ENCODE peak calls at places on chromosomes 7 and 10, in ten cellular contexts. One of them, this sample, is unnamed.

GRCh38 chr10:25522946-25523608 is 348.3 kb downstream of the GPR158 start:
- DNase-seq in ecto neural progenitor cell: peak
- DNase-seq in T-helper 1 cell: no peak
- DNase-seq in kidney: no peak
- DNase-seq in NCI-H510A: no peak
- DNase-seq in retina: no peak
- DNase-seq in stimulated activated CD4-positive, alpha-beta T cell treated with anti-CD3 and anti-CD28 coated beads, Interleukin-12 subunit alpha, Interleukin-12 subunit beta, amount 100 ng/mL, for 4 hours: no peak
- DNase-seq in COR-L47: no peak
- DNase-seq in GM23248: no peak
- DNase-seq in brain microvascular endothelial cell: no peak
- DNase-seq in this sample: no peak

GRCh38 chr7:114508096-114508495 is 93.5 kb downstream of the FOXP2 start:
- DNase-seq in ecto neural progenitor cell: no peak
- DNase-seq in T-helper 1 cell: no peak
- DNase-seq in kidney: no peak
- DNase-seq in NCI-H510A: no peak
- DNase-seq in retina: no peak
- DNase-seq in stimulated activated CD4-positive, alpha-beta T cell treated with anti-CD3 and anti-CD28 coated beads, Interleukin-12 subunit alpha, Interleukin-12 subunit beta, amount 100 ng/mL, for 4 hours: no peak
- DNase-seq in COR-L47: no peak
- DNase-seq in GM23248: peak
- DNase-seq in brain microvascular endothelial cell: peak
- DNase-seq in this sample: no peak

GRCh38 chr7:77698042-77698625 is 1.9 kb downstream of the RSBN1L start:
- DNase-seq in ecto neural progenitor cell: no peak
- DNase-seq in T-helper 1 cell: no peak
- DNase-seq in kidney: no peak
- DNase-seq in NCI-H510A: no peak
- DNase-seq in retina: no peak
- DNase-seq in stimulated activated CD4-positive, alpha-beta T cell treated with anti-CD3 and anti-CD28 coated beads, Interleukin-12 subunit alpha, Interleukin-12 subunit beta, amount 100 ng/mL, for 4 hours: no peak
- DNase-seq in COR-L47: no peak
- DNase-seq in GM23248: peak
- DNase-seq in brain microvascular endothelial cell: no peak
- DNase-seq in this sample: no peak

GRCh38 chr7:31151849-31152248 is 99.7 kb downstream of the ADCYAP1R1 start:
- DNase-seq in ecto neural progenitor cell: no peak
- DNase-seq in T-helper 1 cell: no peak
- DNase-seq in kidney: no peak
- DNase-seq in NCI-H510A: no peak
- DNase-seq in retina: no peak
- DNase-seq in stimulated activated CD4-positive, alpha-beta T cell treated with anti-CD3 and anti-CD28 coated beads, Interleukin-12 subunit alpha, Interleukin-12 subunit beta, amount 100 ng/mL, for 4 hours: no peak
- DNase-seq in COR-L47: no peak
- DNase-seq in GM23248: no peak
- DNase-seq in brain microvascular endothelial cell: no peak
- DNase-seq in this sample: no peak

GRCh38 chr10:70958396-70958795 is 70.0 kb upstream of the PCBD1 start:
- DNase-seq in ecto neural progenitor cell: no peak
- DNase-seq in T-helper 1 cell: no peak
- DNase-seq in kidney: peak
- DNase-seq in NCI-H510A: no peak
- DNase-seq in retina: no peak
- DNase-seq in stimulated activated CD4-positive, alpha-beta T cell treated with anti-CD3 and anti-CD28 coated beads, Interleukin-12 subunit alpha, Interleukin-12 subunit beta, amount 100 ng/mL, for 4 hours: no peak
- DNase-seq in COR-L47: no peak
- DNase-seq in GM23248: peak
- DNase-seq in brain microvascular endothelial cell: peak
- DNase-seq in this sample: no peak

GRCh38 chr7:135486258-135486657 is 23.6 kb downstream of the CNOT4 start:
- DNase-seq in ecto neural progenitor cell: no peak
- DNase-seq in T-helper 1 cell: no peak
- DNase-seq in kidney: no peak
- DNase-seq in NCI-H510A: no peak
- DNase-seq in retina: no peak
- DNase-seq in stimulated activated CD4-positive, alpha-beta T cell treated with anti-CD3 and anti-CD28 coated beads, Interleukin-12 subunit alpha, Interleukin-12 subunit beta, amount 100 ng/mL, for 4 hours: no peak
- DNase-seq in COR-L47: no peak
- DNase-seq in GM23248: peak
- DNase-seq in brain microvascular endothelial cell: no peak
- DNase-seq in this sample: no peak

GRCh38 chr10:16809074-16809718 is 8.0 kb downstream of the RSU1 start:
- DNase-seq in ecto neural progenitor cell: peak
- DNase-seq in T-helper 1 cell: peak
- DNase-seq in kidney: no peak
- DNase-seq in NCI-H510A: no peak
- DNase-seq in retina: peak
- DNase-seq in stimulated activated CD4-positive, alpha-beta T cell treated with anti-CD3 and anti-CD28 coated beads, Interleukin-12 subunit alpha, Interleukin-12 subunit beta, amount 100 ng/mL, for 4 hours: peak
- DNase-seq in COR-L47: peak
- DNase-seq in GM23248: peak
- DNase-seq in brain microvascular endothelial cell: peak
- DNase-seq in this sample: peak

GRCh38 chr7:101216860-101217387 is 457 bp downstream of the PLOD3 start:
- DNase-seq in ecto neural progenitor cell: no peak
- DNase-seq in T-helper 1 cell: no peak
- DNase-seq in kidney: no peak
- DNase-seq in NCI-H510A: no peak
- DNase-seq in retina: peak
- DNase-seq in stimulated activated CD4-positive, alpha-beta T cell treated with anti-CD3 and anti-CD28 coated beads, Interleukin-12 subunit alpha, Interleukin-12 subunit beta, amount 100 ng/mL, for 4 hours: no peak
- DNase-seq in COR-L47: no peak
- DNase-seq in GM23248: no peak
- DNase-seq in brain microvascular endothelial cell: no peak
- DNase-seq in this sample: no peak

GRCh38 chr7:88169717-88170320 is 50.0 kb downstream of the SRI start:
- DNase-seq in ecto neural progenitor cell: no peak
- DNase-seq in T-helper 1 cell: no peak
- DNase-seq in kidney: no peak
- DNase-seq in NCI-H510A: no peak
- DNase-seq in retina: peak
- DNase-seq in stimulated activated CD4-positive, alpha-beta T cell treated with anti-CD3 and anti-CD28 coated beads, Interleukin-12 subunit alpha, Interleukin-12 subunit beta, amount 100 ng/mL, for 4 hours: no peak
- DNase-seq in COR-L47: peak
- DNase-seq in GM23248: peak
- DNase-seq in brain microvascular endothelial cell: no peak
- DNase-seq in this sample: no peak

GRCh38 chr10:86944031-86944419 is 13.4 kb downstream of the MMRN2 start:
- DNase-seq in ecto neural progenitor cell: no peak
- DNase-seq in T-helper 1 cell: no peak
- DNase-seq in kidney: no peak
- DNase-seq in NCI-H510A: no peak
- DNase-seq in retina: no peak
- DNase-seq in stimulated activated CD4-positive, alpha-beta T cell treated with anti-CD3 and anti-CD28 coated beads, Interleukin-12 subunit alpha, Interleukin-12 subunit beta, amount 100 ng/mL, for 4 hours: no peak
- DNase-seq in COR-L47: no peak
- DNase-seq in GM23248: no peak
- DNase-seq in brain microvascular endothelial cell: no peak
- DNase-seq in this sample: no peak

GRCh38 chr7:158976468-158976848 is 120.1 kb downstream of the DYNC2I1 start:
- DNase-seq in ecto neural progenitor cell: no peak
- DNase-seq in T-helper 1 cell: no peak
- DNase-seq in kidney: peak
- DNase-seq in NCI-H510A: no peak
- DNase-seq in retina: no peak
- DNase-seq in stimulated activated CD4-positive, alpha-beta T cell treated with anti-CD3 and anti-CD28 coated beads, Interleukin-12 subunit alpha, Interleukin-12 subunit beta, amount 100 ng/mL, for 4 hours: no peak
- DNase-seq in COR-L47: no peak
- DNase-seq in GM23248: peak
- DNase-seq in brain microvascular endothelial cell: no peak
- DNase-seq in this sample: no peak

GRCh38 chr10:61642692-61643091 is 20.0 kb upstream of the CABCOCO1 start:
- DNase-seq in ecto neural progenitor cell: no peak
- DNase-seq in T-helper 1 cell: peak
- DNase-seq in kidney: no peak
- DNase-seq in NCI-H510A: no peak
- DNase-seq in retina: no peak
- DNase-seq in stimulated activated CD4-positive, alpha-beta T cell treated with anti-CD3 and anti-CD28 coated beads, Interleukin-12 subunit alpha, Interleukin-12 subunit beta, amount 100 ng/mL, for 4 hours: no peak
- DNase-seq in COR-L47: no peak
- DNase-seq in GM23248: peak
- DNase-seq in brain microvascular endothelial cell: no peak
- DNase-seq in this sample: no peak

GRCh38 chr10:93376372-93377296 is 105.5 kb downstream of the MYOF start:
- DNase-seq in ecto neural progenitor cell: peak
- DNase-seq in T-helper 1 cell: peak
- DNase-seq in kidney: peak
- DNase-seq in NCI-H510A: peak
- DNase-seq in retina: peak
- DNase-seq in stimulated activated CD4-positive, alpha-beta T cell treated with anti-CD3 and anti-CD28 coated beads, Interleukin-12 subunit alpha, Interleukin-12 subunit beta, amount 100 ng/mL, for 4 hours: no peak
- DNase-seq in COR-L47: peak
- DNase-seq in GM23248: peak
- DNase-seq in brain microvascular endothelial cell: peak
- DNase-seq in this sample: no peak

GRCh38 chr10:114356786-114357588 is 47.3 kb downstream of the AFAP1L2 start:
- DNase-seq in ecto neural progenitor cell: no peak
- DNase-seq in T-helper 1 cell: no peak
- DNase-seq in kidney: no peak
- DNase-seq in NCI-H510A: no peak
- DNase-seq in retina: no peak
- DNase-seq in stimulated activated CD4-positive, alpha-beta T cell treated with anti-CD3 and anti-CD28 coated beads, Interleukin-12 subunit alpha, Interleukin-12 subunit beta, amount 100 ng/mL, for 4 hours: no peak
- DNase-seq in COR-L47: no peak
- DNase-seq in GM23248: peak
- DNase-seq in brain microvascular endothelial cell: peak
- DNase-seq in this sample: no peak

GRCh38 chr7:158257516-158258410 is 329.9 kb downstream of the PTPRN2 start:
- DNase-seq in ecto neural progenitor cell: no peak
- DNase-seq in T-helper 1 cell: no peak
- DNase-seq in kidney: peak
- DNase-seq in NCI-H510A: no peak
- DNase-seq in retina: no peak
- DNase-seq in stimulated activated CD4-positive, alpha-beta T cell treated with anti-CD3 and anti-CD28 coated beads, Interleukin-12 subunit alpha, Interleukin-12 subunit beta, amount 100 ng/mL, for 4 hours: no peak
- DNase-seq in COR-L47: no peak
- DNase-seq in GM23248: no peak
- DNase-seq in brain microvascular endothelial cell: no peak
- DNase-seq in this sample: no peak

GRCh38 chr7:36570508-36571219 is 153.6 kb downstream of the AOAH start:
- DNase-seq in ecto neural progenitor cell: no peak
- DNase-seq in T-helper 1 cell: peak
- DNase-seq in kidney: no peak
- DNase-seq in NCI-H510A: no peak
- DNase-seq in retina: no peak
- DNase-seq in stimulated activated CD4-positive, alpha-beta T cell treated with anti-CD3 and anti-CD28 coated beads, Interleukin-12 subunit alpha, Interleukin-12 subunit beta, amount 100 ng/mL, for 4 hours: no peak
- DNase-seq in COR-L47: no peak
- DNase-seq in GM23248: no peak
- DNase-seq in brain microvascular endothelial cell: no peak
- DNase-seq in this sample: no peak

GRCh38 chr10:126065751-126066150 is 169.4 kb downstream of the FANK1 start:
- DNase-seq in ecto neural progenitor cell: no peak
- DNase-seq in T-helper 1 cell: no peak
- DNase-seq in kidney: no peak
- DNase-seq in NCI-H510A: no peak
- DNase-seq in retina: no peak
- DNase-seq in stimulated activated CD4-positive, alpha-beta T cell treated with anti-CD3 and anti-CD28 coated beads, Interleukin-12 subunit alpha, Interleukin-12 subunit beta, amount 100 ng/mL, for 4 hours: no peak
- DNase-seq in COR-L47: no peak
- DNase-seq in GM23248: no peak
- DNase-seq in brain microvascular endothelial cell: no peak
- DNase-seq in this sample: no peak

GRCh38 chr10:46198516-46198915 is 88.3 kb upstream of the ANTXRL start:
- DNase-seq in ecto neural progenitor cell: no peak
- DNase-seq in T-helper 1 cell: no peak
- DNase-seq in kidney: no peak
- DNase-seq in NCI-H510A: no peak
- DNase-seq in retina: no peak
- DNase-seq in stimulated activated CD4-positive, alpha-beta T cell treated with anti-CD3 and anti-CD28 coated beads, Interleukin-12 subunit alpha, Interleukin-12 subunit beta, amount 100 ng/mL, for 4 hours: no peak
- DNase-seq in COR-L47: no peak
- DNase-seq in GM23248: peak
- DNase-seq in brain microvascular endothelial cell: peak
- DNase-seq in this sample: no peak

GRCh38 chr7:77157446-77157845 is 35.0 kb downstream of the CCDC146 start:
- DNase-seq in ecto neural progenitor cell: no peak
- DNase-seq in T-helper 1 cell: peak
- DNase-seq in kidney: no peak
- DNase-seq in NCI-H510A: no peak
- DNase-seq in retina: no peak
- DNase-seq in stimulated activated CD4-positive, alpha-beta T cell treated with anti-CD3 and anti-CD28 coated beads, Interleukin-12 subunit alpha, Interleukin-12 subunit beta, amount 100 ng/mL, for 4 hours: no peak
- DNase-seq in COR-L47: no peak
- DNase-seq in GM23248: peak
- DNase-seq in brain microvascular endothelial cell: no peak
- DNase-seq in this sample: no peak

GRCh38 chr7:48112431-48113165 is 23.5 kb downstream of the UPP1 start:
- DNase-seq in ecto neural progenitor cell: no peak
- DNase-seq in T-helper 1 cell: no peak
- DNase-seq in kidney: no peak
- DNase-seq in NCI-H510A: no peak
- DNase-seq in retina: no peak
- DNase-seq in stimulated activated CD4-positive, alpha-beta T cell treated with anti-CD3 and anti-CD28 coated beads, Interleukin-12 subunit alpha, Interleukin-12 subunit beta, amount 100 ng/mL, for 4 hours: no peak
- DNase-seq in COR-L47: no peak
- DNase-seq in GM23248: peak
- DNase-seq in brain microvascular endothelial cell: no peak
- DNase-seq in this sample: no peak

GRCh38 chr10:48242160-48242904 is 32.2 kb downstream of the FRMPD2 start:
- DNase-seq in ecto neural progenitor cell: peak
- DNase-seq in T-helper 1 cell: no peak
- DNase-seq in kidney: no peak
- DNase-seq in NCI-H510A: no peak
- DNase-seq in retina: no peak
- DNase-seq in stimulated activated CD4-positive, alpha-beta T cell treated with anti-CD3 and anti-CD28 coated beads, Interleukin-12 subunit alpha, Interleukin-12 subunit beta, amount 100 ng/mL, for 4 hours: no peak
- DNase-seq in COR-L47: no peak
- DNase-seq in GM23248: no peak
- DNase-seq in brain microvascular endothelial cell: no peak
- DNase-seq in this sample: no peak

GRCh38 chr7:151346180-151346769 is 4.7 kb downstream of the NUB1 start:
- DNase-seq in ecto neural progenitor cell: no peak
- DNase-seq in T-helper 1 cell: no peak
- DNase-seq in kidney: no peak
- DNase-seq in NCI-H510A: no peak
- DNase-seq in retina: no peak
- DNase-seq in stimulated activated CD4-positive, alpha-beta T cell treated with anti-CD3 and anti-CD28 coated beads, Interleukin-12 subunit alpha, Interleukin-12 subunit beta, amount 100 ng/mL, for 4 hours: no peak
- DNase-seq in COR-L47: no peak
- DNase-seq in GM23248: no peak
- DNase-seq in brain microvascular endothelial cell: no peak
- DNase-seq in this sample: no peak

GRCh38 chr7:29557954-29558353 is 5.7 kb upstream of the PRR15 start:
- DNase-seq in ecto neural progenitor cell: no peak
- DNase-seq in T-helper 1 cell: no peak
- DNase-seq in kidney: no peak
- DNase-seq in NCI-H510A: no peak
- DNase-seq in retina: no peak
- DNase-seq in stimulated activated CD4-positive, alpha-beta T cell treated with anti-CD3 and anti-CD28 coated beads, Interleukin-12 subunit alpha, Interleukin-12 subunit beta, amount 100 ng/mL, for 4 hours: no peak
- DNase-seq in COR-L47: no peak
- DNase-seq in GM23248: peak
- DNase-seq in brain microvascular endothelial cell: no peak
- DNase-seq in this sample: no peak

GRCh38 chr7:16559497-16560223 is 33.0 kb downstream of the LRRC72 start:
- DNase-seq in ecto neural progenitor cell: no peak
- DNase-seq in T-helper 1 cell: no peak
- DNase-seq in kidney: no peak
- DNase-seq in NCI-H510A: no peak
- DNase-seq in retina: no peak
- DNase-seq in stimulated activated CD4-positive, alpha-beta T cell treated with anti-CD3 and anti-CD28 coated beads, Interleukin-12 subunit alpha, Interleukin-12 subunit beta, amount 100 ng/mL, for 4 hours: no peak
- DNase-seq in COR-L47: no peak
- DNase-seq in GM23248: peak
- DNase-seq in brain microvascular endothelial cell: no peak
- DNase-seq in this sample: no peak

GRCh38 chr7:130884437-130885417 is 150.7 kb upstream of the KLF14 start:
- DNase-seq in ecto neural progenitor cell: no peak
- DNase-seq in T-helper 1 cell: no peak
- DNase-seq in kidney: no peak
- DNase-seq in NCI-H510A: no peak
- DNase-seq in retina: no peak
- DNase-seq in stimulated activated CD4-positive, alpha-beta T cell treated with anti-CD3 and anti-CD28 coated beads, Interleukin-12 subunit alpha, Interleukin-12 subunit beta, amount 100 ng/mL, for 4 hours: no peak
- DNase-seq in COR-L47: peak
- DNase-seq in GM23248: peak
- DNase-seq in brain microvascular endothelial cell: no peak
- DNase-seq in this sample: no peak

GRCh38 chr10:81576336-81576735 is 298.7 kb upstream of the NRG3 start:
- DNase-seq in ecto neural progenitor cell: no peak
- DNase-seq in T-helper 1 cell: no peak
- DNase-seq in kidney: no peak
- DNase-seq in NCI-H510A: no peak
- DNase-seq in retina: no peak
- DNase-seq in stimulated activated CD4-positive, alpha-beta T cell treated with anti-CD3 and anti-CD28 coated beads, Interleukin-12 subunit alpha, Interleukin-12 subunit beta, amount 100 ng/mL, for 4 hours: no peak
- DNase-seq in COR-L47: no peak
- DNase-seq in GM23248: no peak
- DNase-seq in brain microvascular endothelial cell: no peak
- DNase-seq in this sample: no peak

GRCh38 chr10:60281792-60282353 is 107.8 kb downstream of the ANK3 start:
- DNase-seq in ecto neural progenitor cell: no peak
- DNase-seq in T-helper 1 cell: no peak
- DNase-seq in kidney: no peak
- DNase-seq in NCI-H510A: no peak
- DNase-seq in retina: peak
- DNase-seq in stimulated activated CD4-positive, alpha-beta T cell treated with anti-CD3 and anti-CD28 coated beads, Interleukin-12 subunit alpha, Interleukin-12 subunit beta, amount 100 ng/mL, for 4 hours: no peak
- DNase-seq in COR-L47: no peak
- DNase-seq in GM23248: no peak
- DNase-seq in brain microvascular endothelial cell: no peak
- DNase-seq in this sample: no peak

GRCh38 chr10:6053816-6054581 is 8.2 kb downstream of the IL2RA start:
- DNase-seq in ecto neural progenitor cell: peak
- DNase-seq in T-helper 1 cell: no peak
- DNase-seq in kidney: peak
- DNase-seq in NCI-H510A: no peak
- DNase-seq in retina: no peak
- DNase-seq in stimulated activated CD4-positive, alpha-beta T cell treated with anti-CD3 and anti-CD28 coated beads, Interleukin-12 subunit alpha, Interleukin-12 subunit beta, amount 100 ng/mL, for 4 hours: no peak
- DNase-seq in COR-L47: no peak
- DNase-seq in GM23248: no peak
- DNase-seq in brain microvascular endothelial cell: no peak
- DNase-seq in this sample: no peak

This sample was measured in CD8-positive, alpha-beta T cell.